ENCODE peak calls at places on chromosomes 4 and X, in eight cellular contexts. U is HCT116, P is upper lobe of left lung, S is GM23338, Z is Panc1, F is HepG2, G is GM12878, D is K562. T is an unnamed sample.

GRCh38 chr4:72471816-72472215 is 97.2 kb downstream of the ADAMTS3 start:
- ATAC-seq in U (no peak), P (no peak), S (no peak), Z (no peak), F (no peak), G (no peak), D (no peak), T (no peak)

GRCh38 chr4:3472411-3473141 is 9.5 kb downstream of the DOK7 start:
- ATAC-seq in U (no peak), P (no peak), S (no peak), Z (no peak), F (no peak), G (no peak), D (no peak), T (no peak)

GRCh38 chr4:88812420-88812819 is 114.8 kb upstream of the NAP1L5 start:
- ATAC-seq in U (no peak), P (peak), S (no peak), Z (no peak), F (no peak), G (no peak), D (no peak), T (no peak)

GRCh38 chr4:129189630-129190029 is 93.7 kb downstream of the C4orf33 start:
- ATAC-seq in U (no peak), P (no peak), S (no peak), Z (no peak), F (no peak), G (no peak), D (no peak), T (no peak)

GRCh38 chrX:106897259-106897658 is 5.9 kb downstream of the RIPPLY1 start:
- ATAC-seq in U (no peak), P (no peak), S (no peak), Z (no peak), F (no peak), G (no peak), D (no peak), T (no peak)

GRCh38 chr4:41095192-41095872 is 119.0 kb downstream of the APBB2 start:
- ATAC-seq in U (no peak), P (no peak), S (no peak), Z (no peak), F (no peak), G (peak), D (no peak), T (no peak)

GRCh38 chrX:48531359-48531954 is 8.1 kb upstream of the TBC1D25 start:
- ATAC-seq in U (peak), P (peak), S (no peak), Z (peak), F (no peak), G (no peak), D (peak), T (peak)

GRCh38 chr4:24168658-24169057 is 278.8 kb upstream of the PPARGC1A start:
- ATAC-seq in U (no peak), P (no peak), S (no peak), Z (no peak), F (no peak), G (no peak), D (no peak), T (no peak)

GRCh38 chr4:134201216-134202098 is at the start of gene PABPC4L:
- ATAC-seq in U (no peak), P (peak), S (peak), Z (no peak), F (no peak), G (no peak), D (peak), T (peak)

GRCh38 chr4:142801966-142802365 is 44.1 kb downstream of the INPP4B start:
- ATAC-seq in U (no peak), P (no peak), S (no peak), Z (no peak), F (no peak), G (no peak), D (no peak), T (no peak)

GRCh38 chrX:137427813-137428212 is 138.1 kb upstream of the ZIC3 start:
- ATAC-seq in U (no peak), P (peak), S (peak), Z (peak), F (no peak), G (no peak), D (no peak), T (peak)

GRCh38 chrX:111779582-111779981 is 96.4 kb upstream of the TRPC5OS start:
- ATAC-seq in U (no peak), P (no peak), S (no peak), Z (no peak), F (no peak), G (no peak), D (no peak), T (no peak)

GRCh38 chr4:48247878-48248558 is 21.6 kb downstream of the TEC start:
- ATAC-seq in U (no peak), P (no peak), S (no peak), Z (no peak), F (no peak), G (peak), D (peak), T (no peak)

GRCh38 chr4:140556372-140557085 is 12.2 kb downstream of the UCP1 start:
- ATAC-seq in U (no peak), P (no peak), S (peak), Z (no peak), F (no peak), G (peak), D (no peak), T (no peak)

GRCh38 chr4:122633211-122633610 is 12.3 kb upstream of the IL21 start:
- ATAC-seq in U (no peak), P (no peak), S (no peak), Z (no peak), F (no peak), G (peak), D (no peak), T (no peak)

GRCh38 chr4:159018062-159018629 is 84.7 kb upstream of the RAPGEF2 start:
- ATAC-seq in U (no peak), P (no peak), S (no peak), Z (no peak), F (no peak), G (peak), D (peak), T (no peak)

GRCh38 chr4:167415461-167415860 is 181.2 kb upstream of the SPOCK3 start:
- ATAC-seq in U (no peak), P (no peak), S (no peak), Z (no peak), F (no peak), G (no peak), D (no peak), T (no peak)

GRCh38 chrX:143304518-143304917 is 212.8 kb downstream of the SPANXN3 start:
- ATAC-seq in U (no peak), P (no peak), S (no peak), Z (no peak), F (no peak), G (no peak), D (no peak), T (no peak)

DNA sequence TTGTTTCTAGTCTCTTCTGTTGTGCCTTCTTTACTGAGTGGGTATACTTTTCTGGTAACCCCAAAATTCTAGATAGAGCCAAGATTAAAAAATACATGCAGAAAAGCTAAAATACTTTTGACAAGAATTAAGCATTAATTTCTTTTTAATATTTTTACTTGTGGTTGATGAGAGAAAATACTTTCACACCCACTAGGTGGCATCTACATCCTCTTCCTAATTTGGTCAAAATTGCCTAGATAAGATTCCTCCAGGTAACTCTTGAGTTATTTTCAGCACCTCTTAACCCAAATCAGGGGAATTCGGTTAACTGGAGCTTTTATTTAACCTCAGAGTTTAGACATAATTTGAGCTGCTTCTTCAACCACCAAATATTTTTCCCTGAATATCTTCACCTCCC is 28.4 kb upstream of the COX7B2 start:
- ATAC-seq in U (no peak), P (no peak), S (no peak), Z (no peak), F (no peak), G (peak), D (no peak), T (no peak)
- TF ChIP-seq POLR2AphosphoS5 in U (no peak), P (no peak), S (no peak), Z (no peak), F (no peak), G (no peak), D (no peak), T (no peak)

GRCh38 chr4:38688676-38689355 is 24.8 kb downstream of the KLF3 start:
- ATAC-seq in U (no peak), P (no peak), S (no peak), Z (no peak), F (no peak), G (no peak), D (no peak), T (no peak)

GRCh38 chr4:38694330-38694729 is 30.3 kb downstream of the KLF3 start:
- ATAC-seq in U (no peak), P (no peak), S (no peak), Z (no peak), F (peak), G (no peak), D (peak), T (no peak)

GRCh38 chr4:38692421-38692820 is 28.4 kb downstream of the KLF3 start:
- ATAC-seq in U (no peak), P (no peak), S (no peak), Z (no peak), F (no peak), G (no peak), D (peak), T (no peak)

GRCh38 chr4:38693531-38693930 is 29.5 kb downstream of the KLF3 start:
- ATAC-seq in U (no peak), P (no peak), S (no peak), Z (no peak), F (no peak), G (no peak), D (no peak), T (no peak)

DNA sequence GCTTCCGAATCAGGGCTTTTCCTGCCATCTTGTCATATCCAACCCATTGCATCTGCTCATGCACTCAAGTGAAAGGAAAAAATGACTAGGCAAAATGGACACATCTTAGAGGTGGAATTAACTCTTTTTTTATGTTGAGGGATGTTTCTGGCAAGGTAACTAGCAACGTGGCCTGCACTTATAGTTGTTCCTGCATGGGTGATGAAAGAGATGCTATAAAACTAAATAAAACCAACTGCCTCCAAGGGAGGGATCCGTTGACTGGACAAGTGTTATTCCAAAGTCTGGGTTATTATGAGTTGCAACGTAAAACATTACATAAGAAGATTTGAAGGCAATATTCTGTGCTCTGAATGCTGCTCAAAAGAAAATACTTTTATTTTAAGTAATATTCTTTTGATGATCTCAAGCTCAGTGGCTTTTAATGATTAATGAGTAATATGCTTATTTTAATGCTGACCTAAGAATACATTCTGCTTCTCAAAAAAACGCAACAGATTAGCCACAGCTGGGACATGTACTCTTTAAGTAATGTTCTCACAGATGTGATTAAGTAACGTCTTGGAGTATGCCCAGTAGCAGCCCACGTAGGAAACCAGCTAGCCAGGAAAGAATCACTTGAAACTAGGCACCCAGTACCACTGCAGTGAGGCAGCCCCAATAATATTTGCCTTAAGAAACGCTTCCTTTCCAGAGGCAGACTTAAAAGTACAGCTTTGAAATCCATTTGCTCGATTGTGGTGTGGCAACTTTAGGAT is 27.4 kb downstream of the KLF3 start:
- ATAC-seq in U (no peak), P (peak), S (no peak), Z (no peak), F (no peak), G (no peak), D (no peak), T (peak)
- TF ChIP-seq POLR2AphosphoS5 in U (no peak), P (no peak), S (no peak), Z (no peak), F (no peak), G (no peak), D (no peak), T (peak)

GRCh38 chrX:136196691-136197155 is 49.4 kb downstream of the FHL1 start:
- ATAC-seq in U (no peak), P (no peak), S (no peak), Z (no peak), F (no peak), G (no peak), D (no peak), T (peak)
- TF ChIP-seq POLR2AphosphoS5 in U (no peak), P (no peak), S (no peak), Z (no peak), F (no peak), G (no peak), D (no peak), T (peak)

GRCh38 chr4:6782147-6782845 is at the start of gene KIAA0232:
- ATAC-seq in U (peak), P (peak), S (peak), Z (peak), F (peak), G (peak), D (peak), T (peak)
- TF ChIP-seq POLR2AphosphoS5 in U (peak), P (peak), S (peak), Z (no peak), F (no peak), G (no peak), D (no peak), T (peak)

DNA sequence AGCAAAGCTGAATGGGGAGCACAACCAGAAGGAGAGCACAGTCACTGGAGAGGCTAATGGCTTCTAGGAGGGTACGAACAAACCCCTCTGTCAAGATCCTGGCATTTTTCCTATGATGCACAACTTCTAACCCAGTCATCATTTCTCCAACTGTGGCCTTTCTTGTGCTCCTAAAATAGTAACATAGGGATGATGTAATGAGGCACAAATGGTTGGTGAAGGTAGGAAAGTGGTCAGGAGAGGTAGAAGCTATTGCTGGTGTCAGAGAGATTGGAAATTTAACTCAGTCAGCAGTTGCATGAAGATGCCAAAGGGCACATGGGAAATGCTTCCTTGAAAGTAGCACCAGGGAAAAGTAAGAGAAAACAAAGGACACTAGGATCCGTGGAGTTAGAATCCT is 52.7 kb downstream of the SLC10A7 start:
- ATAC-seq in U (no peak), P (no peak), S (no peak), Z (no peak), F (no peak), G (no peak), D (no peak), T (no peak)
- TF ChIP-seq POLR2AphosphoS5 in U (no peak), P (no peak), S (no peak), Z (no peak), F (no peak), G (no peak), D (no peak), T (no peak)

T was measured in gastroesophageal sphincter.